ENCODE peak calls at places on chromosomes 1 and 21, in ten cellular contexts. One of them, this sample, is unnamed.

GRCh38 chr1:41683681-41684500 is 199.4 kb upstream of the EDN2 start:
- DNase-seq in tibial artery: no peak
- DNase-seq in astrocyte: no peak
- DNase-seq in lower lobe of right lung: no peak
- DNase-seq in lung: no peak
- DNase-seq in heart left ventricle: peak; percentile 69
- DNase-seq in cardiac muscle cell: no peak
- DNase-seq in IMR-90: peak; percentile 41
- DNase-seq in PC-3: peak; percentile 69
- DNase-seq in breast epithelium: no peak
- DNase-seq in this sample: no peak

GRCh38 chr1:151841141-151841540 is 1.5 kb upstream of the C2CD4D start:
- DNase-seq in tibial artery: no peak
- DNase-seq in astrocyte: peak; percentile 83
- DNase-seq in lower lobe of right lung: no peak
- DNase-seq in lung: no peak
- DNase-seq in heart left ventricle: no peak
- DNase-seq in cardiac muscle cell: no peak
- DNase-seq in IMR-90: peak; percentile 72
- DNase-seq in PC-3: peak; percentile 82
- DNase-seq in breast epithelium: no peak
- DNase-seq in this sample: no peak

GRCh38 chr1:181743878-181744312 is 260.6 kb downstream of the CACNA1E start:
- DNase-seq in tibial artery: peak; percentile 55
- DNase-seq in astrocyte: no peak
- DNase-seq in lower lobe of right lung: no peak
- DNase-seq in lung: peak; percentile 71
- DNase-seq in heart left ventricle: no peak
- DNase-seq in cardiac muscle cell: no peak
- DNase-seq in IMR-90: no peak
- DNase-seq in PC-3: peak; percentile 15
- DNase-seq in breast epithelium: no peak
- DNase-seq in this sample: no peak

GRCh38 chr1:43545686-43546387 is 15.2 kb downstream of the PTPRF start:
- DNase-seq in tibial artery: peak; percentile 76
- DNase-seq in astrocyte: no peak
- DNase-seq in lower lobe of right lung: peak; percentile 77
- DNase-seq in lung: peak; percentile 75
- DNase-seq in heart left ventricle: no peak
- DNase-seq in cardiac muscle cell: peak; percentile 92
- DNase-seq in IMR-90: no peak
- DNase-seq in PC-3: peak; percentile 41
- DNase-seq in breast epithelium: no peak
- DNase-seq in this sample: peak; percentile 96

GRCh38 chr1:210123924-210124589 is 108.5 kb upstream of the SERTAD4 start:
- DNase-seq in tibial artery: no peak
- DNase-seq in astrocyte: peak; percentile 74
- DNase-seq in lower lobe of right lung: no peak
- DNase-seq in lung: no peak
- DNase-seq in heart left ventricle: no peak
- DNase-seq in cardiac muscle cell: no peak
- DNase-seq in IMR-90: peak; percentile 48
- DNase-seq in PC-3: peak; percentile 91
- DNase-seq in breast epithelium: no peak
- DNase-seq in this sample: no peak

GRCh38 chr21:34639882-34640788 is 25.2 kb upstream of the RCAN1 start:
- DNase-seq in tibial artery: no peak
- DNase-seq in astrocyte: no peak
- DNase-seq in lower lobe of right lung: no peak
- DNase-seq in lung: no peak
- DNase-seq in heart left ventricle: no peak
- DNase-seq in cardiac muscle cell: no peak
- DNase-seq in IMR-90: peak; percentile 13
- DNase-seq in PC-3: no peak
- DNase-seq in breast epithelium: no peak
- DNase-seq in this sample: no peak

GRCh38 chr1:160584784-160585183 is 5.5 kb upstream of the CD84 start:
- DNase-seq in tibial artery: no peak
- DNase-seq in astrocyte: no peak
- DNase-seq in lower lobe of right lung: no peak
- DNase-seq in lung: no peak
- DNase-seq in heart left ventricle: no peak
- DNase-seq in cardiac muscle cell: no peak
- DNase-seq in IMR-90: no peak
- DNase-seq in PC-3: no peak
- DNase-seq in breast epithelium: no peak
- DNase-seq in this sample: no peak

GRCh38 chr1:172431721-172432192 is 11.3 kb downstream of the C1orf105 start:
- DNase-seq in tibial artery: no peak
- DNase-seq in astrocyte: no peak
- DNase-seq in lower lobe of right lung: peak; percentile 63
- DNase-seq in lung: peak; percentile 59
- DNase-seq in heart left ventricle: no peak
- DNase-seq in cardiac muscle cell: no peak
- DNase-seq in IMR-90: no peak
- DNase-seq in PC-3: peak; percentile 98
- DNase-seq in breast epithelium: peak; percentile 68
- DNase-seq in this sample: peak; percentile 72

GRCh38 chr1:54362881-54363340 is 43.3 kb downstream of the SSBP3 start:
- DNase-seq in tibial artery: no peak
- DNase-seq in astrocyte: no peak
- DNase-seq in lower lobe of right lung: no peak
- DNase-seq in lung: no peak
- DNase-seq in heart left ventricle: no peak
- DNase-seq in cardiac muscle cell: no peak
- DNase-seq in IMR-90: peak; percentile 33
- DNase-seq in PC-3: no peak
- DNase-seq in breast epithelium: no peak
- DNase-seq in this sample: no peak

GRCh38 chr21:38310619-38311018 is 53.8 kb downstream of the KCNJ15 start:
- DNase-seq in tibial artery: no peak
- DNase-seq in astrocyte: peak; percentile 55
- DNase-seq in lower lobe of right lung: no peak
- DNase-seq in lung: no peak
- DNase-seq in heart left ventricle: no peak
- DNase-seq in cardiac muscle cell: no peak
- DNase-seq in IMR-90: peak; percentile 49
- DNase-seq in PC-3: no peak
- DNase-seq in breast epithelium: no peak
- DNase-seq in this sample: no peak

GRCh38 chr1:29166291-29166878 is 15.3 kb downstream of the SRSF4 start:
- DNase-seq in tibial artery: no peak
- DNase-seq in astrocyte: no peak
- DNase-seq in lower lobe of right lung: peak; percentile 26
- DNase-seq in lung: no peak
- DNase-seq in heart left ventricle: no peak
- DNase-seq in cardiac muscle cell: no peak
- DNase-seq in IMR-90: no peak
- DNase-seq in PC-3: no peak
- DNase-seq in breast epithelium: no peak
- DNase-seq in this sample: no peak

GRCh38 chr1:225691861-225692516 is 39.1 kb upstream of the ENAH start:
- DNase-seq in tibial artery: no peak
- DNase-seq in astrocyte: peak; percentile 99
- DNase-seq in lower lobe of right lung: no peak
- DNase-seq in lung: no peak
- DNase-seq in heart left ventricle: no peak
- DNase-seq in cardiac muscle cell: no peak
- DNase-seq in IMR-90: peak; percentile 76
- DNase-seq in PC-3: no peak
- DNase-seq in breast epithelium: no peak
- DNase-seq in this sample: no peak

GRCh38 chr21:41199588-41199987 is 31.6 kb downstream of the BACE2 start:
- DNase-seq in tibial artery: no peak
- DNase-seq in astrocyte: no peak
- DNase-seq in lower lobe of right lung: no peak
- DNase-seq in lung: no peak
- DNase-seq in heart left ventricle: no peak
- DNase-seq in cardiac muscle cell: no peak
- DNase-seq in IMR-90: no peak
- DNase-seq in PC-3: no peak
- DNase-seq in breast epithelium: no peak
- DNase-seq in this sample: no peak

DNA sequence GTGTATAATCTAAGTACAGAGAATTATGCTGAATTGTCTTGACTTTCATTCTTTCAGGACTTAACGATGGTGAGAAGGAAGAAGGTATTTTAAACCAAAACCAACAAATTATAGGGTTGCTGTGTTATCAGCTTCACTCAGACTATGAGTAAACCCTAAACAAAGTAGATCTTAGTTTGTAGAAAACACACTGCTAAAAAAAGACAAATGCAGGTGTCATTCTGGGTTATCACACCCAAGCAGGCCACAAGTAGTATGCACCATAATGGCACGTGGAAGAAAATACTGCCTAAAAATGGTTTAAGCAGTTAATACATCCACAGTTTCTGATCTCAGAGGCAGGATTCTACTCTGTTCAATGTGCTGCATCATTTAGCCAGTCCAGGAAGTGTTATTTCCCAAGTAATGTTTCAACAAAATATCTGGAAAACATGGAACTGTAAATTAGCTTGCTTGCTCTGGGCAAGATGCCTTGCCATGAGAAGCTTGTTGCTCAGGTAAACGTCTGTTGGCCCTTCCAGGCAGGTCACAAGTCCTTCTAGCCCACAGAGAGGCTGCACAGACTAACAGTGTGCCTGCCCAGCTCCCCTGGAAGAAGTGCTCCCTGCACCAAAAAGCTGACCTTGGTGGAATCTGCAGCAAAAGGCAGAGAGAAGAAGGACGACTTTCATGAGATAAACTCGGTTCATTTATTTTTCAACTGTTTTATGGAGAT is 4.1 kb downstream of the DIPK1A start:
- DNase-seq in tibial artery: no peak
- DNase-seq in astrocyte: no peak
- DNase-seq in lower lobe of right lung: no peak
- DNase-seq in lung: no peak
- DNase-seq in heart left ventricle: no peak
- DNase-seq in cardiac muscle cell: no peak
- DNase-seq in IMR-90: no peak
- DNase-seq in PC-3: no peak
- DNase-seq in breast epithelium: no peak
- DNase-seq in this sample: no peak
- H3K4me1 ChIP-seq in tibial artery: peaks cover 6% of the 10 kb centered on the region
- H3K4me1 ChIP-seq in astrocyte: peaks cover 7% of the 10 kb centered on the region
- H3K4me1 ChIP-seq in lower lobe of right lung: peaks cover 9% of the 10 kb centered on the region
- H3K4me1 ChIP-seq in lung: peaks cover 1% of the 10 kb centered on the region
- H3K4me1 ChIP-seq in heart left ventricle: peaks cover 40% of the 10 kb centered on the region
- H3K4me1 ChIP-seq in cardiac muscle cell: peaks cover 7% of the 10 kb centered on the region
- H3K4me1 ChIP-seq in IMR-90: no peaks in the 10 kb centered on the region
- H3K4me1 ChIP-seq in PC-3: peaks cover 9% of the 10 kb centered on the region
- H3K4me1 ChIP-seq in breast epithelium: no peaks in the 10 kb centered on the region
- H3K4me1 ChIP-seq in this sample: no peaks in the 10 kb centered on the region

GRCh38 chr1:239647964-239648632 is 261.7 kb downstream of the CHRM3 start:
- DNase-seq in tibial artery: no peak
- DNase-seq in astrocyte: no peak
- DNase-seq in lower lobe of right lung: no peak
- DNase-seq in lung: no peak
- DNase-seq in heart left ventricle: no peak
- DNase-seq in cardiac muscle cell: no peak
- DNase-seq in IMR-90: no peak
- DNase-seq in PC-3: no peak
- DNase-seq in breast epithelium: no peak
- DNase-seq in this sample: no peak
- H3K9me3 ChIP-seq in tibial artery: no peaks in the 10 kb centered on the region
- H3K9me3 ChIP-seq in astrocyte: peaks cover 6% of the 10 kb centered on the region
- H3K9me3 ChIP-seq in lower lobe of right lung: no peaks in the 10 kb centered on the region
- H3K9me3 ChIP-seq in lung: no peaks in the 10 kb centered on the region
- H3K9me3 ChIP-seq in heart left ventricle: no peaks in the 10 kb centered on the region
- H3K9me3 ChIP-seq in cardiac muscle cell: no peaks in the 10 kb centered on the region
- H3K9me3 ChIP-seq in IMR-90: peaks cover 18% of the 10 kb centered on the region
- H3K9me3 ChIP-seq in PC-3: no peaks in the 10 kb centered on the region
- H3K9me3 ChIP-seq in breast epithelium: no peaks in the 10 kb centered on the region
- H3K9me3 ChIP-seq in this sample: no peaks in the 10 kb centered on the region

GRCh38 chr1:2135425-2135824 is 59.1 kb downstream of the FAAP20 start:
- DNase-seq in tibial artery: peak; percentile 70
- DNase-seq in astrocyte: peak; percentile 68
- DNase-seq in lower lobe of right lung: peak; percentile 91
- DNase-seq in lung: peak; percentile 80
- DNase-seq in heart left ventricle: peak; percentile 83
- DNase-seq in cardiac muscle cell: peak; percentile 91
- DNase-seq in IMR-90: peak; percentile 85
- DNase-seq in PC-3: peak; percentile 21
- DNase-seq in breast epithelium: peak; percentile 87
- DNase-seq in this sample: no peak
- TF ChIP-seq CTCF in tibial artery: no peak
- TF ChIP-seq CTCF in astrocyte: no peak
- TF ChIP-seq CTCF in lower lobe of right lung: no peak
- TF ChIP-seq CTCF in lung: no peak
- TF ChIP-seq CTCF in heart left ventricle: no peak
- TF ChIP-seq CTCF in cardiac muscle cell: no peak
- TF ChIP-seq CTCF in IMR-90: peak; percentile 32
- TF ChIP-seq CTCF in PC-3: no peak
- TF ChIP-seq CTCF in breast epithelium: no peak
- TF ChIP-seq CTCF in this sample: no peak

GRCh38 chr1:31689394-31689793 is 14.4 kb downstream of the COL16A1 start:
- DNase-seq in tibial artery: no peak
- DNase-seq in astrocyte: no peak
- DNase-seq in lower lobe of right lung: no peak
- DNase-seq in lung: no peak
- DNase-seq in heart left ventricle: no peak
- DNase-seq in cardiac muscle cell: no peak
- DNase-seq in IMR-90: no peak
- DNase-seq in PC-3: no peak
- DNase-seq in breast epithelium: no peak
- DNase-seq in this sample: no peak

GRCh38 chr1:31689821-31690220 is 14.0 kb downstream of the COL16A1 start:
- DNase-seq in tibial artery: no peak
- DNase-seq in astrocyte: peak; percentile 97
- DNase-seq in lower lobe of right lung: no peak
- DNase-seq in lung: no peak
- DNase-seq in heart left ventricle: no peak
- DNase-seq in cardiac muscle cell: no peak
- DNase-seq in IMR-90: peak; percentile 96
- DNase-seq in PC-3: peak; percentile 92
- DNase-seq in breast epithelium: no peak
- DNase-seq in this sample: no peak

GRCh38 chr1:31690921-31691320 is 12.9 kb downstream of the COL16A1 start:
- DNase-seq in tibial artery: no peak
- DNase-seq in astrocyte: no peak
- DNase-seq in lower lobe of right lung: no peak
- DNase-seq in lung: no peak
- DNase-seq in heart left ventricle: no peak
- DNase-seq in cardiac muscle cell: no peak
- DNase-seq in IMR-90: no peak
- DNase-seq in PC-3: no peak
- DNase-seq in breast epithelium: no peak
- DNase-seq in this sample: no peak

GRCh38 chr1:31691951-31692350 is 11.9 kb downstream of the COL16A1 start:
- DNase-seq in tibial artery: no peak
- DNase-seq in astrocyte: no peak
- DNase-seq in lower lobe of right lung: no peak
- DNase-seq in lung: no peak
- DNase-seq in heart left ventricle: no peak
- DNase-seq in cardiac muscle cell: no peak
- DNase-seq in IMR-90: no peak
- DNase-seq in PC-3: no peak
- DNase-seq in breast epithelium: no peak
- DNase-seq in this sample: no peak

DNA sequence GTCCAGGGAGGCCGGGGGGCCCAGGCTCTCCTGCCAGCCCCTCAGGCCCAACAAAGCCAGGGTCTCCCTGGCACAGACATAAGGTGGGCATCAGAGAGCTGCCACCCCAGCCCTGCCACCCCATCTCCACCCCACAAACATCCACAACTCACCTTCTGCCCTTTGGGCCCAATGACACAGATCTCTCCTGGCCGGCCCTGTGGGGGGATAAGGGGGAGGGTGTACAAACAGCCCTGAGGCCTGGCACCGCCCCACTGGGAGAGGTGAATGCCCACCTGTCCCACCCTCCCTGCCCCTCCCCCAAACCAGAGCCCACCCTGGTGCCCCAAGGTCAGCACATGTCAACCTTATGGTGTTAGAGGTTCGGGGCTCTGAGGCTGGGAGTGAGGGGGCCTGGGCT is 12.4 kb downstream of the COL16A1 start:
- DNase-seq in tibial artery: no peak
- DNase-seq in astrocyte: no peak
- DNase-seq in lower lobe of right lung: no peak
- DNase-seq in lung: no peak
- DNase-seq in heart left ventricle: no peak
- DNase-seq in cardiac muscle cell: no peak
- DNase-seq in IMR-90: no peak
- DNase-seq in PC-3: no peak
- DNase-seq in breast epithelium: no peak
- DNase-seq in this sample: peak; percentile 26
- H3K4me1 ChIP-seq in tibial artery: peaks cover 12% of the 10 kb centered on the region
- H3K4me1 ChIP-seq in astrocyte: peaks cover 33% of the 10 kb centered on the region
- H3K4me1 ChIP-seq in lower lobe of right lung: no peaks in the 10 kb centered on the region
- H3K4me1 ChIP-seq in lung: no peaks in the 10 kb centered on the region
- H3K4me1 ChIP-seq in heart left ventricle: no peaks in the 10 kb centered on the region
- H3K4me1 ChIP-seq in cardiac muscle cell: peaks cover 7% of the 10 kb centered on the region
- H3K4me1 ChIP-seq in IMR-90: peaks cover 43% of the 10 kb centered on the region
- H3K4me1 ChIP-seq in PC-3: peaks cover 27% of the 10 kb centered on the region
- H3K4me1 ChIP-seq in breast epithelium: peaks cover 4% of the 10 kb centered on the region
- H3K4me1 ChIP-seq in this sample: no peaks in the 10 kb centered on the region

This sample was measured in pancreas.